ENCODE peak calls at places on chromosomes 1 and 21, in four cellular contexts. J, A, I and G are unnamed samples.

GRCh38 chr1:156167536-156167935 is 14.2 kb downstream of the SEMA4A start:
- DNase-seq in J (no peak), A (no peak), I (no peak), G (no peak)

GRCh38 chr1:44890007-44890406 is 47.0 kb upstream of the PTCH2 start:
- DNase-seq in J (no peak), A (no peak), I (no peak), G (no peak)

GRCh38 chr21:28540514-28540913 is 452.2 kb downstream of the LTN1 start:
- DNase-seq in I (no peak), A (no peak), J (no peak), G (no peak)

GRCh38 chr1:78715181-78715661 is 65.6 kb downstream of the IFI44 start:
- DNase-seq in J (no peak), A (no peak), I (no peak), G (no peak)

GRCh38 chr1:6795661-6796060 is 10.4 kb downstream of the CAMTA1 start:
- DNase-seq in A (no peak), J (no peak), I (no peak), G (no peak)

GRCh38 chr1:211323156-211324063 is 3.2 kb upstream of the TRAF5 start:
- DNase-seq in I (peak), A (peak), J (no peak), G (peak)

GRCh38 chr1:64136296-64136695 is 67.1 kb upstream of the UBE2U start:
- DNase-seq in I (no peak), A (no peak), J (no peak), G (no peak)

GRCh38 chr21:32735524-32735923 is 7.7 kb upstream of the SYNJ1 start:
- DNase-seq in A (no peak), J (no peak), I (no peak), G (no peak)

GRCh38 chr1:205484985-205485967 is 19.2 kb upstream of the CDK18 start:
- DNase-seq in J (peak), A (peak), I (peak), G (peak)

DNA sequence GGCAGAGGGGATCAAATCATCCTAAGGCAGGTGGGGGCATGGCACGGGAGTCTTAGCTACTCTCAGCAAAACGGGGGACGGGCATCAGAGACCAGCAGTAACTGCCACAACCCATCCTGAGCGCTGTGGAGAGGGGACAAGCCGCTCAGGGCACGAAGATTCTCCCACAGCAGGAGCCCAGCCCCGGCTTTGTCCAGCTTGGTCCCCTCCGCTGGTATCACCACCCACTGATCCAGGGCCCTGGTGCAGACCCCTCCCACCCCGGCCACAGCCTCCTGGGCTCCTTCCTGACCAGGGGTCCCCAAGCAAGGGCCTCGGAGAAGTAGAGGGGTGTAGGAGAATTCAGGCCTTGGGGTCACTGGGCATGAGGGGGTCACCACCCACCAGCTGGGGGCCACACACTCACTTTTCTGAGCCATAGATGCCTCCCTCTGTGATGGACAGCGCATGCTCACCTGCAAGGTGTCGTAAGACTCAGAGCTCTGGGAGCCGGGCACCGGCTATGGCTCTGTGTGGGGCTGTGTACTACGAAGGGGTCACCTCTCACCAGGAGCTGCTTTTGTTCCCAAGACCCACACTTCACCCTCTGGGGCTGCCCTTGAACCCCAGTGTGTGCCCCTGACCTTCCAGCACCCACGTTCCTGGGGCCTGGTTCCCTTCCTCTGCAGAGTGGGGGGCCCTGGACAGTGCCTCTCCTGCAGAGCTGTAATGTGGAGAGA is 2.3 kb upstream of the SMIM1 start:
- DNase-seq in J (no peak), I (no peak), A (no peak), G (no peak)
- H2AFZ ChIP-seq in J (no peak), I (no peak), A (no peak), G (no peak)

GRCh38 chr21:21309510-21309909 is 311.3 kb downstream of the NCAM2 start:
- DNase-seq in J (no peak), I (no peak), A (no peak), G (no peak)
- TF ChIP-seq JUND in J (no peak), I (no peak), A (no peak), G (no peak)

DNA sequence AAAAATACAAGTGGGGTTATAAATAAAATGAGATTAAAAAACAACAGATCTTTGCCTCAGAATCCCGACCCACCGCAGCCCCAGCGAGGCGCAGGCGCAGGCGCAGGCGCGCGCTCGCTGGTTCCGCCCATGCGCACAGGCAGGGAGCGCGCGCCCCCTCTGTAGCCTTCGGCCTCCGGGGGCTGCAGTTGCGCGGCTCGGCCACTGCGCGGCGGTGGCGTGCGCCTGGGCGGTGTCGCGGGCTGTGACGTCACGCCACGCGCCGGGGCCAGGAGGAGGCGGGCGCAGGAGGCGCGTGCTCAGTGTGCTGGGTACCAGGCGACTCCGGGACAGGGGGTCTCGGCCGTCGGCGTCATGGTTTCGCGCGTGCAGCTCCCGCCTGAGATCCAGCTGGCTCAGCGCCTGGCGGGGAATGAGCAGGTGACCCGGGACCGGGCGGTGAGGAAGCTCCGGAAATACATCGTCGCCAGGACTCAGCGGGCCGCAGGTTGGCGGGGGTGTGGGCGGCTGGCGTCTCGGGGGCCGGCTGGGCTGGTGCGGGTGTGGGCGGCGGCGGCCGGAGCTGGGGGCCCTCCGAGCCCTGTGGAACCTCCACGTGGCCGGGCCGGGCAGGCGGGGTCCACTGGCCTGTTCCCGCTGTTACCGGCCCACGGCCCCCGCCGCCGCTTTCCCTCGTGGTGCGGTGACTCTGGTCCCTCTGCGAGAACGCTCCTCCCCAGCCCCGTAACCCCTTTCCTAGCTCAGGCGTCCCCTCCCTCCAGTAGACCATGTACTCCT is at the start of gene RRP1:
- DNase-seq in A (peak), I (peak), J (peak), G (peak)
- H2AFZ ChIP-seq in A (peak), I (no peak), J (peak), G (peak)

DNA sequence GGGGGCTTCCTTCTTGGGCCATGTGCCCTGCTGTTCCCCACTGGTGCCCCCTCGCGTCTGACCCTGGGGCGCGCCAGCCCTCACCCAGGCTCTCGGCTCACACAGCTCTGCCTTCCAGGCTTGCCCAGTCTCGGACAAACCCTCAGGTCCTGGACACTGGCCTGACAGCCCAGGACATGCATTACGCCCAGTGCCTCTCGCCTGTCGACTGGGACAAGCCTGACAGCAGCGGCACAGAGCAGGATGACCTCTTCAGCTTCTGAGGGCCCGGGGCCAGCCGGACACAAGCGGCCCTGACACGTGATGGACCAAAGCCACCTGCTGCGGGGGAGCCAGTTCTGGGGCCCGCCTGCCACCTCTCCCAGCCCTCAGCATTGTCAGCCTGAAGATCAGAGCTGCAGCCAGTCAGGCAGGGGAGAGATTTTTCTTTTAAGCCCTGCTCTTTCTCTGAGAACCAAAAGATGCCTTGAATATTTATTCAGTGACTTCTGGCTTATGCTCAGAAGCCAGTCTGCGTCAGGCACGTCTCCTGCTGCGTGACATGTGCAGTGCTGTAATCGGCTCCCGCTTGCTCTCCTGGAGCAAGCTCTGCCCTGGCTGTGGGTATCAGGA is 23.4 kb downstream of the LDLRAP1 start:
- DNase-seq in J (no peak), I (no peak), A (peak), G (no peak)
- TF ChIP-seq JUND in J (no peak), I (no peak), A (no peak), G (no peak)

GRCh38 chr1:92736395-92736794 is 48.5 kb downstream of the EVI5 start:
- DNase-seq in J (no peak), I (no peak), A (no peak), G (no peak)
- H2AFZ ChIP-seq in J (no peak), I (no peak), A (no peak), G (no peak)

DNA sequence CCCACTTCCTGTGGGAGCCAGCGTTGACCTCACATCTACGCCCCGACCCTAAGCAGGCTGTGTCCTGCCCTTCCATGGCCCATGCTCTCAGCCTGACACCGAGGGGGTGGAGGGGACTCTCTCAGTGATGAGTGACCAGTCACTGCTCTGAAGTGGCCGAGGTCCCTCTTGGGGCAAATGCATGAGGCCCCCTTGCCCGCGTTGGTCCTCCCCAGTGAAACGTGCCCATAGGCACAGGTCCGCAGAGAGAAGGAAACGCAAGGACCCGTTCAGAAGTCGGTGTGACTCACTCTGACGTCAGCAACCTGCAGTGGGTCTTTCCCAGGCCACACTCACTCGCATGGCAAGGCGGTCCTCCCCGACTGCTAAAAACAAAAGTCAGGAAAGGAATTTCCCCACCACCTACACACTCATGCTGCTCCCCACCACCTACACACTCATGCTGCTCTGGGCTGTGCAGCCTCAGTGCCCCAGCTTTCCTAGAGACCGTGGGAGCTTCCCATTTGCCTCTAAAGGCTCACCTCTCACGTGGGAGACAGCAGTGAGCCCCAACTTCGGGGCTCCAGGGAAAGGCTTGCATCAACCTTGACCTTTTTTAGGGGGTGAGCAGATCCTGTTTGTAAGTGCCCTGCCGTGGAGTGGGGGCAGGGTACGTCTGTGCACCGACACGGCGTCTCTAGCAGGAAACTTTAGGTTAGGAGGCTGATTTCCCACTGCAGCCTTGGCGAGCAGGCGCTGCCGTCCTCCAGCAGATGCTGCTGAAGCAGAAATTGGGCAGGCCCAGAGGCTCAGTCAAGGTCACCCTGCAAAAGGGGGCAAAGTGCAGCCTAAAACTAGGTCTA is 11.4 kb downstream of the UBASH3A start:
- DNase-seq in I (no peak), A (no peak), J (peak), G (peak)
- TF ChIP-seq JUND in I (no peak), A (no peak), J (peak), G (peak)

GRCh38 chr1:53315456-53316048 is 12.3 kb downstream of the LRP8 start:
- DNase-seq in J (no peak), A (no peak), I (no peak), G (no peak)

GRCh38 chr1:53317651-53318539 is 10.0 kb downstream of the LRP8 start:
- DNase-seq in A (no peak), J (no peak), I (no peak), G (no peak)

GRCh38 chr1:53316058-53316741 is 11.7 kb downstream of the LRP8 start:
- DNase-seq in I (no peak), J (no peak), A (peak), G (peak)

GRCh38 chr1:53314606-53315005 is 13.3 kb downstream of the LRP8 start:
- DNase-seq in J (no peak), I (no peak), A (peak), G (no peak)

GRCh38 chr1:53316742-53317650 is 10.9 kb downstream of the LRP8 start:
- DNase-seq in A (peak), I (no peak), J (no peak), G (no peak)
- H2AFZ ChIP-seq in A (no peak), I (no peak), J (no peak), G (no peak)

DNA sequence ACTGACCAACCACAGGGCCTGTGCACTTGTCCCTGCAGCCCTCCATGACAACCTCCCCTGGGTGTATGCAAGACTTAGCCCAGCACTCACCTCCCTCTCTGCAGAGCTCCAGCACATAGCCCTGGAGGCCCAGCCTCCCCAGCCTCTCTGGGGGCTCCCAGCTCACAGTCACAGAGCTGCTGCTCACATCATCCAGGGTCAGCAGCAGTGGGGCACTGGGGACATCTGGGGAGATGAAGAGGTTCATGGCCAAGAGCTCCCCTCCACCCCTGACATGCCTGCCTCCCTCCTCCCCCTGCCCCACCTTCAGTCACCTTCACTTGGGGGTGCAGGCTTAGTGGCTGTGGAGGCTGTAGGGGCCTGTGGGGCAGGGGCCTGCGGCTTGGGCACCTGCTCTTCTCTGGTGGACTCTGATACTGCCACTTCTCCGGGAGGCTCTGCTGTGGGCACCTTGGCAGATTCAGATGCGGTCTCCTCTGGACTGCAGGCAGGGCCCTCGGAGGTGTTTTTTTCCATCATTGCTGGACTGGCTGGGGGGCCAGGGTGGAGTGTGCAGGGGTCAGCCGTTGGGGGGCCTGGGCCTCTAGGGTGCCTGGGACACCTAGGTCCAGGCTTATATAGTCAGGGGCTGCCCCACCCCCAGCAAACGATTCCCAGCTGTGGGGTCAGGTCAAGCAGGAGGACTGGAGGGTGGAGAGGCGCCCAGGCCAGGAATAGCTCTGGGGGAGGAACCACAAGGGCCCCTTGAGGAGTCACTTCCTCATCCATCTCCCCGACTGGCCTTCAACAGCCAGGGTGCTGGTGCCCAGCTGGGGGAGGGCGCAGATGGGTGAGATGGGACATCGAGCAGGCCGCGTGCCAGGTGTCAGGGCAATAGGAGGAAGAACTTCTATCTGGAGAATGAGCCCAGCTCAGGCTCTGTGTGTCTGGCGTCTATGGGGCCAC is at the start of gene MYBPH:
- DNase-seq in J (no peak), I (no peak), A (no peak), G (no peak)
- TF ChIP-seq JUND in J (no peak), I (no peak), A (no peak), G (no peak)

GRCh38 chr1:245578751-245579150 is 424.0 kb downstream of the KIF26B start:
- DNase-seq in A (no peak), I (no peak), J (no peak), G (no peak)

GRCh38 chr1:245578306-245578705 is 423.5 kb downstream of the KIF26B start:
- DNase-seq in I (no peak), A (no peak), J (no peak), G (no peak)

GRCh38 chr1:245576323-245576722 is 421.5 kb downstream of the KIF26B start:
- DNase-seq in I (no peak), A (no peak), J (no peak), G (no peak)

GRCh38 chr1:245575710-245576109 is 420.9 kb downstream of the KIF26B start:
- DNase-seq in J (no peak), I (no peak), A (no peak), G (no peak)

DNA sequence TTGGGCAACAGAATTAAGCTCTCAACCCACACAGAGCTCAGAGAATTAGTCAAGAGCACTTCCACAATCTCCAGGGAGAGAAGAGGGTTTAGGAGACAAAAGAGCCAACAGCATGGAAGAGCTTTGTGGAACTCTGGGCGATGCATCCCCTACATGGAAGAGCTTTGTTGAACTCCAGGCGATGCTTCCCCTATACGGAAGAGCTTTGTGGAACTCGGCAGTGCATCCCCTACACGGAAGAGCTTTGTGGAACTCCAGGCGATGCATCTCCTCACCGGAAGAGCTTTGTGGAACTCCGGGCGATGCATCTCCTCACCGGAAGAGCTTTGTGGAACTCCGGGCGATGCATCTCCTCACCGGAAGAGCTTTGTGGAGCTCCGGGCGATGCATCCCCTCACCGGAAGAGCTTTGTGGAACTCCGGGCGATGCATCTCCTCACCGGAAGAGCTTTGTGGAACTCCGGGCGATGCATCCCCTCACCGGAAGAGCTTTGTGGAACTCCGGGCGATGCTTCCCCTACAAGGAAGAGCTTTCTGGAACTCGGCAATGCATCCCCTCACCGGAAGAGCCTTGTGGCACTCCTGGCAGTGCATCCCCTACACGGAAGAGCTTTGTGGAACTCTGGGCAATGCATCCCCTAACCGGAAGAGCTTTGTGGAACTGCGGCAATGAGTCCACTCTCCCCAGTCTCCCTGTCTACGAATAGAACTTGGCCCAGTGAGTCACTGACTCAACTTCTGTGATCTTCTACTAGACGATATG is 422.8 kb downstream of the KIF26B start:
- DNase-seq in A (no peak), J (no peak), I (no peak), G (no peak)
- H2AFZ ChIP-seq in A (no peak), J (no peak), I (no peak), G (peak)